ENCODE peak calls at places on chromosomes 11 and 22, in nine cellular contexts. O is cardiac muscle cell, K is spleen, J is body of pancreas, B is pancreas, M is uterus, A is mucosa of descending colon, E is WERI-Rb-1, L is lower lobe of right lung. F is an unnamed sample.

GRCh38 chr11:116454020-116454645 is 318.7 kb downstream of the BUD13 start:
- DNase-seq in A (peak; percentile 83), B (no peak), J (peak; percentile 45), E (peak; percentile 87), K (no peak), L (no peak), M (peak; percentile 61), O (peak; percentile 48), F (no peak)

GRCh38 chr11:123519055-123519796 is 89.2 kb downstream of the GRAMD1B start:
- DNase-seq in J (no peak), K (no peak), L (no peak), B (no peak), E (peak; percentile 74), M (no peak), O (no peak), A (no peak), F (no peak)

GRCh38 chr22:20881231-20881630 is 22.4 kb downstream of the SNAP29 start:
- DNase-seq in E (no peak), M (no peak), K (no peak), O (no peak), L (no peak), A (no peak), J (peak; percentile 18), B (no peak), F (no peak)

GRCh38 chr11:132852361-132852760 is 679.9 kb downstream of the OPCML start:
- DNase-seq in A (no peak), E (no peak), J (no peak), K (no peak), B (no peak), M (no peak), L (no peak), O (no peak), F (no peak)

GRCh38 chr11:69905202-69905535 is 86.0 kb upstream of the FGF3 start:
- DNase-seq in M (no peak), B (no peak), A (no peak), L (no peak), O (no peak), K (no peak), E (no peak), J (no peak), F (no peak)

GRCh38 chr11:73379189-73379880 is 3.1 kb downstream of the RELT start:
- DNase-seq in B (peak; percentile 93), K (no peak), E (no peak), J (peak; percentile 87), L (peak; percentile 78), A (peak; percentile 57), M (no peak), O (no peak), F (peak; percentile 87)

GRCh38 chr11:77559686-77560425 is 29.9 kb upstream of the AQP11 start:
- DNase-seq in B (no peak), L (no peak), O (no peak), M (no peak), A (no peak), J (no peak), E (no peak), K (no peak), F (no peak)

GRCh38 chr11:44235765-44236201 is 74.2 kb downstream of the ALX4 start:
- DNase-seq in L (no peak), B (no peak), E (no peak), M (no peak), A (no peak), K (no peak), O (no peak), J (no peak), F (no peak)

GRCh38 chr22:41799486-41800347 is 762 bp upstream of the CCDC134 start:
- DNase-seq in B (peak; percentile 49), L (peak; percentile 59), O (peak; percentile 15), A (peak; percentile 35), J (peak; percentile 30), M (peak; percentile 26), E (peak; percentile 39), K (peak; percentile 84), F (peak; percentile 75)

GRCh38 chr11:59756845-59757244 is 1.7 kb downstream of the STX3 start:
- DNase-seq in J (peak; percentile 45), O (no peak), A (peak; percentile 64), L (peak; percentile 53), E (no peak), M (peak; percentile 54), K (peak; percentile 76), B (peak; percentile 44), F (no peak)
- H3K4me3 ChIP-seq in J (no peak overlapping the region), O (no peak overlapping the region), A (no peak overlapping the region), L (peak overlapping the region; percentile 98), E (peak overlapping the region; percentile 94), M (no peak overlapping the region), K (no peak overlapping the region), B (no peak overlapping the region), F (peak overlapping the region; percentile 95)

GRCh38 chr11:32434387-32435151 is 770 bp downstream of the WT1 start:
- DNase-seq in K (peak; percentile 71), A (no peak), L (no peak), J (no peak), O (no peak), E (no peak), M (peak; percentile 63), B (no peak), F (no peak)
- TF ChIP-seq CTCF in K (no peak), A (no peak), L (no peak), J (no peak), O (peak; percentile 49), E (no peak), M (peak; percentile 9), B (no peak), F (no peak)

DNA sequence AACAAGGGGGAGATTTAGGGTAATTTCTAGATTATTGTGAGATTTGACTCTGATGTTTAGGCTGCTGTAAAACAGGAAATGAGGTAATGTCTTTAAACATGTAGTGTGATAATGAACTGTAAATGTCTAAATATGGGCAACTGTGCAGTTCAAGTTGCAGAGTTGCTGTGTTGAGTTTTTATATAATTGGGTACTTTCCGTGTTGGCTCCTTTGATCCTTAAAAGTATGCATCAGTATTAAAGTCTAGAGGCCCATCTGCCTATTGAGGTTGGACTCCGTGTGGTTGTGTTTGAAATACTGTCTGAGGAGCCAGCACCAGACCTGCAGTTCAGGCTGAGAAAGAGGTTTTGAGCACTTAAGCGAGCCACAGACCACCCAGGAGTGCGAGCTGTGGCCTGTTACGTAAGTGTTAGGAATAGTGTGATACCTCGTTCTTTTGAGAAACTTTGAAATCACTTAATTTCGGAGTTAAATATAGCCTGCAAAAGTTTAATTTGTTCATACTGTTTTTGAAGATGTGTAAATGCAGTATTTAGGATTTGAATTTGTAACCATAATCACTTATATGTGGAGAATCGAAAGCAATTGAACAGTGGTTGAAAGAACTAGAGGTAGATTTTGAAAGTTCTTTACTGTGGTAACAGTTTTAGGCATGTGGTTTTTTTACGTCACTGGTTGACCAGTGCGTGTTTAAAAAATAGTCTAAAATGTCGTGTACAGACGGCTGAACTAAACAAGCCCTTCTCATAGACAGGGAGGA is 9.0 kb downstream of the FAM118A start:
- DNase-seq in M (no peak), O (no peak), A (no peak), K (no peak), B (no peak), J (no peak), L (no peak), E (no peak), F (no peak)
- H3K4me3 ChIP-seq in M (no peak overlapping the region), O (no peak overlapping the region), A (no peak overlapping the region), K (peak overlapping the region; percentile 11), B (no peak overlapping the region), J (no peak overlapping the region), L (no peak overlapping the region), E (no peak overlapping the region), F (no peak overlapping the region)

GRCh38 chr22:36350751-36351594 is 36.8 kb downstream of the MYH9 start:
- DNase-seq in E (peak; percentile 28), J (peak; percentile 59), M (no peak), L (no peak), A (no peak), K (no peak), B (no peak), O (no peak), F (no peak)

GRCh38 chr22:36351921-36352774 is 35.6 kb downstream of the MYH9 start:
- DNase-seq in L (peak; percentile 61), O (peak; percentile 61), K (no peak), A (no peak), J (no peak), E (no peak), M (no peak), B (no peak), F (no peak)

GRCh38 chr22:36347094-36347493 is 40.7 kb downstream of the MYH9 start:
- DNase-seq in B (no peak), M (no peak), J (no peak), A (no peak), K (no peak), E (no peak), L (no peak), O (no peak), F (no peak)

GRCh38 chr22:36348760-36349159 is 39.0 kb downstream of the MYH9 start:
- DNase-seq in J (no peak), L (no peak), E (no peak), A (no peak), K (no peak), M (no peak), B (no peak), O (no peak), F (no peak)

DNA sequence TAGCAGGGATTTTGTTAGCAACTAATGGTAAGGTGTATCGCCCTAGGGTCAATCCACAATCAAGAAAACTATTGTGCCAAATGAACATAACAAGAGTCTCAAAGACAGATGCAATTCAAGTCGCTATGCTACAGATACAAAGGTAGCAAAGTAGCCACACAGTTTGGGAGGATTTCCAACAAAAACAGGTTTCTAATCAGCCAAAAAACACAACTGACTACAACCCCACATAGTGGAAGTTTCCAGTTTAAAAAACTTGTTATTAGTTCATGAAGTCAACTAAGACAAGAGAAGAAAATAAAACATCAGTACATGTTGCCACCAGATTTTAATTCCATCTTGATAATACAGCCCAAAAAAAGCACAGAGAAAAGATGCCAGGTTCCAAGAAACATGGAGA is 38.0 kb downstream of the MYH9 start:
- DNase-seq in O (no peak), B (no peak), E (no peak), M (no peak), K (no peak), A (no peak), J (no peak), L (no peak), F (no peak)
- TF ChIP-seq CTCF in O (no peak), B (no peak), E (no peak), M (no peak), K (no peak), A (no peak), J (no peak), L (no peak), F (no peak)

GRCh38 chr22:27798526-27799333 is 2.8 kb downstream of the MN1 start:
- DNase-seq in A (no peak), O (no peak), L (no peak), E (no peak), B (no peak), J (no peak), K (no peak), M (peak; percentile 9), F (no peak)
- H3K4me3 ChIP-seq in A (no peak overlapping the region), O (peak overlapping the region; percentile 77), L (peak overlapping the region; percentile 70), E (no peak overlapping the region), B (no peak overlapping the region), J (no peak overlapping the region), K (no peak overlapping the region), M (peak overlapping the region; percentile 68), F (no peak overlapping the region)

F was measured in upper lobe of right lung.